ENCODE peak calls at places on chromosome 22, in four cellular contexts. Y, C, U and N are unnamed samples.

GRCh38 chr22:39152511-39153219 is at the start of gene CBX7:
- DNase-seq in U (peak), C (peak), Y (peak), N (peak)

GRCh38 chr22:27476729-27477128 is 324.8 kb downstream of the MN1 start:
- DNase-seq in C (peak), U (no peak), Y (peak), N (no peak)

GRCh38 chr22:45259754-45260394 is 19.2 kb upstream of the KIAA0930 start:
- DNase-seq in Y (no peak), U (no peak), C (no peak), N (no peak)

GRCh38 chr22:23856721-23857605 is 712 bp upstream of the SLC2A11 start:
- DNase-seq in U (peak), C (no peak), Y (peak), N (no peak)

GRCh38 chr22:46801331-46801811 is 38.9 kb downstream of the TBC1D22A start:
- DNase-seq in C (no peak), U (no peak), Y (no peak), N (no peak)

GRCh38 chr22:47022075-47022473 is 259.6 kb downstream of the TBC1D22A start:
- DNase-seq in Y (peak), C (no peak), U (no peak), N (no peak)

GRCh38 chr22:39750759-39751158 is 142.8 kb downstream of the ENTHD1 start:
- DNase-seq in Y (no peak), U (no peak), C (no peak), N (no peak)

GRCh38 chr22:21791635-21792625 is 56.3 kb upstream of the YPEL1 start:
- DNase-seq in U (no peak), Y (peak), C (no peak), N (no peak)

GRCh38 chr22:21020802-21021429 is 6.0 kb downstream of the P2RX6 start:
- DNase-seq in C (no peak), U (no peak), Y (no peak), N (no peak)

GRCh38 chr22:50139843-50140415 is 30.6 kb upstream of the PANX2 start:
- DNase-seq in Y (no peak), C (no peak), U (no peak), N (no peak)

GRCh38 chr22:24694971-24695928 is 79.3 kb downstream of the PIWIL3 start:
- DNase-seq in C (no peak), U (no peak), Y (no peak), N (no peak)

GRCh38 chr22:46119729-46120419 is 30.5 kb upstream of the PPARA start:
- DNase-seq in C (no peak), U (peak), Y (peak), N (no peak)

GRCh38 chr22:44426981-44427380 is 71.1 kb downstream of the RTL6 start:
- DNase-seq in Y (no peak), U (no peak), C (no peak), N (no peak)

GRCh38 chr22:27853404-27853803 is 51.8 kb upstream of the MN1 start:
- DNase-seq in U (no peak), C (no peak), Y (no peak), N (no peak)

GRCh38 chr22:22893077-22893805 is 5.6 kb downstream of the IGLL5 start:
- DNase-seq in C (no peak), U (no peak), Y (no peak), N (no peak)

GRCh38 chr22:37812869-37813678 is 5.3 kb downstream of the GCAT start:
- DNase-seq in U (no peak), C (no peak), Y (no peak), N (no peak)

GRCh38 chr22:37343343-37343742 is 61.0 kb downstream of the CYTH4 start:
- DNase-seq in C (no peak), Y (no peak), U (no peak), N (no peak)

GRCh38 chr22:39212721-39213376 is 31.9 kb downstream of the PDGFB start:
- DNase-seq in Y (peak), U (no peak), C (peak), N (no peak)

GRCh38 chr22:32533265-32534068 is 58.9 kb downstream of the FBXO7 start:
- DNase-seq in Y (peak), U (peak), C (no peak), N (no peak)

GRCh38 chr22:46534177-46534776 is 3.1 kb downstream of the CELSR1 start:
- DNase-seq in Y (no peak), C (no peak), U (no peak), N (no peak)

GRCh38 chr22:44729391-44730012 is 22.9 kb upstream of the ARHGAP8 start:
- DNase-seq in U (peak), C (no peak), Y (peak), N (no peak)

GRCh38 chr22:30253205-30253852 is 6.8 kb upstream of the LIF start:
- DNase-seq in C (no peak), U (peak), Y (peak), N (no peak)

GRCh38 chr22:30252411-30253204 is 6.0 kb upstream of the LIF start:
- DNase-seq in Y (no peak), U (no peak), C (no peak), N (no peak)

GRCh38 chr22:30250039-30250565 is 3.5 kb upstream of the LIF start:
- DNase-seq in Y (no peak), U (no peak), C (no peak), N (no peak)

GRCh38 chr22:30250713-30251267 is 4.2 kb upstream of the LIF start:
- DNase-seq in C (peak), U (peak), Y (peak), N (no peak)

DNA sequence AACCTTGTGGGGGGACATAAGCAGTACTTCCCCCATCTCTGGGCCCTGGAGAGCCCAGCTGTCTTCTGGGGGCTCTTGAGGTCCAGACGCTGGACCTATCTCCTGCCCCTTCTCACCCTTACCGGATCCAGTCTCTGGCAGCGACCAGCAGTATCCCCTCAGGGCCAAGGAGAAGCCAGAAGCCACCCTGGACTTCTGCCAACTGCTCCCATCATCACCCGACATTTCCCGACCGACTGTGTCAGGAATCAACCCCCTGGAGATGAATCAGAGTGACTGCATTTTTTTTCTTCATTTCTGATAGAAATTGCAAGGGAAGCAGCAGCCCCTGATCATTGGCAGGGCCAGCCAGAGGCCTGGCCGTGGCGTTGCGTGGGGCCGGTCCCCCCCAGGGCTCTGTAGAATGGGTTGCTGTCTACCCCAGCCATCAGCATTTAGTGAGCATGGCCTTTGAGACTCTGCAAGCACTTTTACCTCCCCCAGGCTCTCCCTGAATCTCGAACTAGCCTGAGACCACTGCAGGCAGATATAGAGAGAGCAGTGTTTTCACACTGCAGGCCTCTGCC is 5.2 kb upstream of the LIF start:
- DNase-seq in Y (peak), C (peak), U (no peak), N (no peak)
- TF ChIP-seq CTCF in Y (no peak), C (no peak), U (no peak), N (no peak)

GRCh38 chr22:49048591-49048990 is 779.1 kb downstream of the BRD1 start:
- DNase-seq in C (no peak), U (no peak), Y (no peak), N (no peak)

GRCh38 chr22:49045276-49045675 is 782.4 kb downstream of the BRD1 start:
- DNase-seq in U (no peak), Y (no peak), C (no peak), N (no peak)

GRCh38 chr22:49046000-49046545 is 781.6 kb downstream of the BRD1 start:
- DNase-seq in U (no peak), C (no peak), Y (no peak), N (no peak)

GRCh38 chr22:49047461-49047860 is 780.2 kb downstream of the BRD1 start:
- DNase-seq in C (no peak), Y (no peak), U (no peak), N (no peak)

DNA sequence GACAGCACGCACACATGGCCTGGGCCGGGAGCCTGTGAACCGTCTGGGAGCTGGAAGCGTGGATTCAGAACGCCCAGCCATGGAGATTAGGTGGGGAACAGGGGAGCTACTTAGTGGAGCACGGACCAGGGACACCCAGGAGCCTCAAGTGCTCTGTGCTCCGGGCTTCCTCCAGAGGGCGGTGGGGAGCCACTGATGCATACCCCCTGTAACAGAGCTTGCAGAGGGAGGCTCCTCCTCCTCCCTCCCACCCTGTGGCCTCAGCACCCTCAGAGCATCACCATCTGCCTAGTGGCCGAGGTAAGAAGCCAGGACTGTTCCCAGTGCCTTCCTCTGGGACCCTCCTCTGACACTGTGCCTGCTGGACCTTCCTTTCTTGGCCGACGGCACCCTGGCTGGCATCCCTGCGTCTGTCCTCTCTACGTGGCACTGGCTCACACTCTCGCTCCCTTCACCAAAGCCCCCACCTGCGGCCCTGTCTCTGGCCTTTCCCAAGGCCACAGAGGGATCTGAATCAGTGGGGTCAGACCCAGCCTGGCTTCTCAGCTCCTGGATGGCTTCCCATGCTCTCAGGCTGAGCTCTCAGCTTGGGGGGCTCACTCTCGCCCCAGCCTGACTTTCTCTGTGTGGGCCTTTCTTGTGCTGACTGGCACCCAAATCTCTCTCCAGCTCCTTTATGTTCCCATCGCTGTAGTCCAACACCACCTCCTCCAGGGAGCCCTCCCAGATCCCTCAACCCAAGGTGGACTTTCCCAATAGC is 780.9 kb downstream of the BRD1 start:
- DNase-seq in U (peak), C (no peak), Y (no peak), N (no peak)
- TF ChIP-seq CTCF in U (peak), C (no peak), Y (no peak), N (no peak)

DNA sequence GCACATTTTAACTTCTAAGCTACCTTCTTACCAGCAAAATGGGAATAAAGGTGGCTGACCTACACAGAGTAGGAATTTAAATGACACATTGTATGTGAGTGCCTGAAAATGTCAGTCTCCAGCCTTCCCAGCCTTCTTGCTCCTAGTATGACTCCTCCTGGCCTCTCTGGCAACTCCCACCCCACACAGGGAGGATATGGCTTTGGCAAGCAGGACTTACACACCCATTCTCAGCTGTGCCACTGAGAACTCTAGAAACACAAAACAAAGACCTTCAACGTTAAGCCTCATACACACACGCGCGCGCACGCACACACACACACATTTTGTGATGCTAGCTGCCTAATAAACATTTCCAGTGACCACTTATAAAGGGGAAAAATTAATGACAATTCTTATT is 65.8 kb downstream of the PACSIN2 start:
- DNase-seq in U (no peak), C (no peak), Y (peak), N (no peak)
- TF ChIP-seq CTCF in U (no peak), C (no peak), Y (no peak), N (no peak)

GRCh38 chr22:19802001-19802880 is 41.7 kb downstream of the TBX1 start:
- DNase-seq in U (no peak), C (no peak), Y (no peak), N (no peak)

GRCh38 chr22:19799322-19800190 is 39.0 kb downstream of the TBX1 start:
- DNase-seq in C (no peak), U (no peak), Y (peak), N (no peak)

GRCh38 chr22:19801340-19802000 is 40.9 kb downstream of the TBX1 start:
- DNase-seq in Y (peak), C (no peak), U (no peak), N (no peak)

GRCh38 chr22:19800306-19800705 is 39.7 kb downstream of the TBX1 start:
- DNase-seq in U (no peak), Y (no peak), C (no peak), N (no peak)

DNA sequence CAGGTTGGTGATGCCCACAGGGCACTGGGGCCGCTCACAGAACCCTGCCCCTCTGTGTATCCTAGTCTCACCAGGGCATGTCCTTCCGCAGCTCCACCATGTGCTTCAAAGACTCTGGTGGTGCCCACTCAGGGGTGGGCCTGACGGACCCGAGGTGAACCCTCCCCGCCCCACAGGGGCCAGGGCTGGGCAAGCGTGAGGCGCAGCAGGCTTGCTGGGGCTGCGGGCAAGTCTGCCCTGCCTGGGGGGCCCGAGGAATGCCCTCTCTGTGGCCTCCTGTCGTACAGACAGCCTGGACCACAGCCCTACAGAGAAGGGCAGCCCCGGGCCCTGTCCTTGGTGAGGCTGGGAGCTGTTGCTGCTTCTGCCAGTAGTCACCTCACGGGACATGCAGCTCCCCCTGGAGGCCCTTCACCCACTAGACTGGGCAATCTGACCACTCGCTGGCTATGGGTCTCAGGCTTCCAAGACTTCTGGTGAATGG is 40.2 kb downstream of the TBX1 start:
- DNase-seq in U (no peak), Y (peak), C (no peak), N (no peak)
- TF ChIP-seq CTCF in U (no peak), Y (peak), C (no peak), N (no peak)

GRCh38 chr22:35627267-35628041 is 10.3 kb upstream of the MB start:
- DNase-seq in C (peak), Y (peak), U (peak), N (peak)
- TF ChIP-seq CTCF in C (peak), Y (peak), U (peak), N (peak)

DNA sequence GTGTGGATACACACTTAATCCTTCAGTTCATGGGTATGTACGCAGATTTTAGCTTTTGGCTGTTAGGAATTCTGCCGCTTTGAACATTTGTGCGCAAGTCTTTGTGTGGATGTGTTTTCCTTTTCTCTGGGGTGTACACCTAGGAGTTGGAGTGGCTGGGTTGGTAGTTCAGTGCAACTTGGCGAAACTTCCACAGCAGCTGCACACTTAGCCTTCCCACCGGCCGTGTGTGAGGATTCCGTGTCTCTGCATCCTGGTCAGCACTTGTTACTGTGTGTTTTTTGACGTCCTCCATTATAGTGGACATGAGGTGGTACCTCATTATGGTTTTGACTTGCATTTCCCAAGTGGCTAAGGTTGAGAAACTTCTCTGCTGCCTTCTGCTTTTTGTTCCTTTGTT is 72.2 kb upstream of the SLC25A18 start:
- DNase-seq in U (no peak), Y (no peak), C (no peak), N (no peak)
- TF ChIP-seq CTCF in U (no peak), Y (no peak), C (no peak), N (no peak)

DNA sequence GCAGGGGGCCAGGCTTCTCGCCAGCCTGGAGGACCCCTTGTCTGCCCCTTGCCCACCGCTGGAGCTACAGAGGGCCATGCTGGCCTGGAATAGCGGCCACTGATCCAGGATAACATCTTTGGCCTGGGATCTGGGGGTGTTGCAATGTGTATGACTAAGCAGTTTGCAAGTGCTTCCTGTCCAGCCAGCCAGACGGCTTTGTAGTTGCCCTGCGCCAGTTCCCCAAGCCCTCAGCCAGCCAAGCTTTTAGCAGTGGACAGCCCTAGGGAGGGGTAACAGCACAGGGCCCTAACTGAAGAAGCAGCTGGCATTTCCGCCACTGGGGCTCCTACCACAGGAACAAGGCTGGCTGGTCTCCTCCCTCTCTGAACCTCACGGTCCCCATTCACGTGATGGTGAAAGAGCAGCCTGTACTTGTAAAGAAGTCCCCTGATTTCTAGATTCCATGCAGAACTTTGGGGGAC is 32.1 kb downstream of the UQCR10 start:
- DNase-seq in Y (peak), C (peak), U (peak), N (no peak)
- TF ChIP-seq CTCF in Y (peak), C (no peak), U (no peak), N (no peak)

GRCh38 chr22:25702046-25702445 is 39.9 kb upstream of the MYO18B start:
- DNase-seq in Y (peak), U (no peak), C (peak), N (no peak)
- TF ChIP-seq CTCF in Y (peak), U (no peak), C (peak), N (no peak)

GRCh38 chr22:30046716-30047363 is 33.4 kb upstream of the HORMAD2 start:
- DNase-seq in C (no peak), U (no peak), Y (no peak), N (no peak)

GRCh38 chr22:30045901-30046715 is 34.2 kb upstream of the HORMAD2 start:
- DNase-seq in C (no peak), Y (no peak), U (no peak), N (no peak)

GRCh38 chr22:30045001-30045887 is 35.0 kb upstream of the HORMAD2 start:
- DNase-seq in Y (no peak), U (no peak), C (no peak), N (no peak)

GRCh38 chr22:30048711-30049110 is 31.6 kb upstream of the HORMAD2 start:
- DNase-seq in Y (no peak), U (no peak), C (no peak), N (no peak)

DNA sequence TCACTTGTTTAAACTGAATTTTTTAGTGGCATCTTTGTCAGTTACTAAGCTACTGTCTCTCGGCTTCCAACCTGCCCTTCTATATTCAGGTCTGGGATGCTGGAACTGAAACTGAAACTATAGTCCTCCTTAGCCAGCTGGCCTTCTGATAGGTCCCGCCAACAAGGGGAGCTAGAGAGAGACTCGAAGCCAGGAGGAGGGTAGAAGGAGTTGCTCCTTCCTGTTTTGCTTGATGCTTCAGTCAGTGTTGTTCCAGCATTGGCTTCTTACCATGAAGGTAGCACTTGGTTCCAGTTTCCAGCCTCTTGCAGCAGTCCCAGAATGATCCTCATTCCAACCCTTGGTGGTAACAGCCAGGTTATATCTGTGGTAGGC is 32.9 kb upstream of the HORMAD2 start:
- DNase-seq in U (no peak), C (no peak), Y (peak), N (no peak)
- TF ChIP-seq CTCF in U (no peak), C (no peak), Y (no peak), N (no peak)